ENCODE peak calls at places on chromosomes 4 and X, in eight cellular contexts. V is NCI-H774; I is NCI-H345; W is astrocyte of the hippocampus; E is fibroblast of mammary gland; H is aorta; T is activated CD8-positive, alpha-beta memory T cell treated with anti-CD3 and anti-CD28 coated beads, Interleukin-2, amount 50 U/mL, for 48 hours; Q is cardiac fibroblast. Y is an unnamed sample.

GRCh38 chrX:24513416-24513815 is 48.3 kb downstream of the PDK3 start:
- DNase-seq in V (no peak), I (no peak), W (no peak), E (no peak), H (no peak), T (no peak), Q (no peak), Y (no peak)

GRCh38 chr4:156771171-156771837 is 200.3 kb downstream of the PDGFC start:
- DNase-seq in V (peak), I (peak), W (peak), E (peak), H (no peak), T (no peak), Q (peak), Y (peak)

GRCh38 chr4:169219440-169219839 is 51.3 kb downstream of the SH3RF1 start:
- DNase-seq in V (no peak), I (no peak), W (no peak), E (no peak), H (no peak), T (no peak), Q (peak), Y (no peak)

GRCh38 chrX:56764975-56765791 is 36.1 kb downstream of the NBDY start:
- DNase-seq in V (no peak), I (no peak), W (no peak), E (no peak), H (peak), T (no peak), Q (no peak), Y (no peak)

GRCh38 chr4:25863347-25863784 is 578 bp upstream of the SEL1L3 start:
- DNase-seq in V (peak), I (no peak), W (peak), E (no peak), H (peak), T (no peak), Q (no peak), Y (no peak)

GRCh38 chr4:146159384-146160058 is 16.0 kb upstream of the LSM6 start:
- DNase-seq in V (no peak), I (no peak), W (no peak), E (no peak), H (no peak), T (no peak), Q (no peak), Y (no peak)

GRCh38 chrX:129732857-129733256 is 5.9 kb upstream of the XPNPEP2 start:
- DNase-seq in V (no peak), I (no peak), W (no peak), E (no peak), H (no peak), T (no peak), Q (no peak), Y (no peak)

GRCh38 chr4:146099585-146099984 is 75.9 kb upstream of the LSM6 start:
- DNase-seq in V (no peak), I (no peak), W (no peak), E (no peak), H (no peak), T (no peak), Q (no peak), Y (no peak)

GRCh38 chrX:28229217-28229616 is 248.0 kb upstream of the DCAF8L1 start:
- DNase-seq in V (no peak), I (no peak), W (no peak), E (no peak), H (no peak), T (no peak), Q (no peak), Y (no peak)

GRCh38 chr4:69536980-69537379 is 41.3 kb upstream of the UGT2B4 start:
- DNase-seq in V (no peak), I (no peak), W (no peak), E (no peak), H (no peak), T (no peak), Q (no peak), Y (no peak)

GRCh38 chrX:11557120-11557519 is 108.6 kb downstream of the ARHGAP6 start:
- DNase-seq in V (no peak), I (no peak), W (peak), E (peak), H (no peak), T (no peak), Q (peak), Y (peak)

GRCh38 chr4:183073838-183074145 is 25.3 kb upstream of the WWC2 start:
- DNase-seq in V (no peak), I (no peak), W (no peak), E (no peak), H (no peak), T (no peak), Q (no peak), Y (no peak)

GRCh38 chrX:38868941-38869378 is 67.7 kb downstream of the MID1IP1 start:
- DNase-seq in V (no peak), I (no peak), W (peak), E (peak), H (no peak), T (no peak), Q (peak), Y (peak)

GRCh38 chr4:48337726-48338125 is 3.6 kb upstream of the SLAIN2 start:
- DNase-seq in V (no peak), I (no peak), W (no peak), E (no peak), H (no peak), T (no peak), Q (no peak), Y (no peak)

GRCh38 chr4:74896595-74896994 is 36.3 kb upstream of the PARM1 start:
- DNase-seq in V (no peak), I (no peak), W (no peak), E (no peak), H (no peak), T (no peak), Q (no peak), Y (no peak)

GRCh38 chr4:63275491-63275890 is 1133.8 kb downstream of the TECRL start:
- DNase-seq in V (no peak), I (no peak), W (no peak), E (no peak), H (peak), T (no peak), Q (no peak), Y (no peak)

GRCh38 chr4:185305979-185306442 is 89.7 kb downstream of the LRP2BP start:
- DNase-seq in V (no peak), I (peak), W (peak), E (peak), H (no peak), T (no peak), Q (peak), Y (peak)

Y was measured in iris pigment epithelial cell.